ENCODE peak calls at places on chromosomes 6 and 20, in nine cellular contexts. S is stimulated activated CD8-positive, alpha-beta memory T cell treated with anti-CD3 and anti-CD28 coated beads, Interleukin-7, amount 100 ng/mL, for 1 hour; J is mucosa of gallbladder; X is amygdala; F is activated CD4-positive, CD25-positive, alpha-beta regulatory T cell; D is Peyer's patch; T is tibial nerve; I is fibroblast of pulmonary artery; C is left lobe of liver. B is an unnamed sample.

GRCh38 chr6:109167557-109167956 is 72.2 kb downstream of the CEP57L1 start:
- DNase-seq in S (no peak), J (no peak), X (no peak), F (no peak), D (no peak), T (no peak), I (no peak), C (no peak), B (no peak)

GRCh38 chr6:159267165-159267564 is 98.0 kb downstream of the FNDC1 start:
- DNase-seq in S (no peak), J (no peak), X (no peak), F (no peak), D (no peak), T (peak; percentile 14), I (peak; percentile 28), C (no peak), B (no peak)

GRCh38 chr6:9252784-9253183 is 817.4 kb upstream of the SLC35B3 start:
- DNase-seq in S (no peak), J (no peak), X (no peak), F (no peak), D (no peak), T (no peak), I (no peak), C (no peak), B (no peak)

GRCh38 chr6:42224222-42225042 is 6.8 kb upstream of the MRPS10 start:
- DNase-seq in S (no peak), J (no peak), X (no peak), F (no peak), D (no peak), T (no peak), I (peak; percentile 65), C (no peak), B (no peak)

GRCh38 chr6:113879186-113880096 is 22.3 kb downstream of the MARCKS start:
- DNase-seq in S (no peak), J (peak; percentile 57), X (no peak), F (no peak), D (no peak), T (peak; percentile 53), I (peak; percentile 85), C (peak; percentile 52), B (peak; percentile 77)

GRCh38 chr6:44697333-44697732 is 309.8 kb downstream of the CDC5L start:
- DNase-seq in S (no peak), J (no peak), X (no peak), F (no peak), D (no peak), T (no peak), I (peak; percentile 20), C (no peak), B (no peak)

GRCh38 chr20:10076126-10077080 is 41.6 kb downstream of the ANKEF1 start:
- DNase-seq in S (no peak), J (peak; percentile 53), X (no peak), F (no peak), D (no peak), T (no peak), I (peak; percentile 73), C (no peak), B (no peak)

GRCh38 chr6:95240514-95240913 is 336.8 kb upstream of the MANEA start:
- DNase-seq in S (no peak), J (no peak), X (no peak), F (no peak), D (no peak), T (no peak), I (no peak), C (no peak), B (no peak)

GRCh38 chr6:160258346-160259142 is at the start of gene SLC22A2:
- DNase-seq in S (no peak), J (no peak), X (no peak), F (no peak), D (no peak), T (no peak), I (no peak), C (no peak), B (no peak)

GRCh38 chr20:10622657-10623418 is 51.0 kb downstream of the JAG1 start:
- DNase-seq in S (no peak), J (peak; percentile 45), X (no peak), F (no peak), D (no peak), T (peak; percentile 63), I (peak; percentile 77), C (no peak), B (peak; percentile 88)

GRCh38 chr6:143115698-143116097 is 55.0 kb downstream of the AIG1 start:
- DNase-seq in S (no peak), J (no peak), X (no peak), F (no peak), D (no peak), T (no peak), I (no peak), C (no peak), B (no peak)

GRCh38 chr6:89145962-89146747 is at the start of gene PM20D2:
- DNase-seq in S (peak; percentile 32), J (peak; percentile 37), X (peak; percentile 40), F (peak; percentile 32), D (peak; percentile 79), T (peak; percentile 15), I (peak; percentile 23), C (peak; percentile 78), B (peak; percentile 83)

GRCh38 chr6:53032853-53033252 is 32.4 kb upstream of the FBXO9 start:
- DNase-seq in S (no peak), J (no peak), X (peak; percentile 25), F (no peak), D (no peak), T (no peak), I (peak; percentile 21), C (no peak), B (no peak)

GRCh38 chr6:97812940-97813339 is 529.9 kb upstream of the MMS22L start:
- DNase-seq in S (no peak), J (no peak), X (no peak), F (no peak), D (no peak), T (no peak), I (no peak), C (no peak), B (no peak)

GRCh38 chr6:22883061-22883717 is 313.8 kb downstream of the HDGFL1 start:
- DNase-seq in S (no peak), J (no peak), X (no peak), F (no peak), D (no peak), T (no peak), I (no peak), C (no peak), B (no peak)

GRCh38 chr6:1929931-1930330 is 315.5 kb downstream of the GMDS start:
- DNase-seq in S (no peak), J (no peak), X (no peak), F (no peak), D (no peak), T (no peak), I (no peak), C (no peak), B (no peak)

GRCh38 chr20:63668351-63668750 is 10.2 kb downstream of the RTEL1 start:
- DNase-seq in S (no peak), J (no peak), X (no peak), F (no peak), D (no peak), T (no peak), I (no peak), C (no peak), B (no peak)

GRCh38 chr6:44542401-44543116 is 155.1 kb downstream of the CDC5L start:
- DNase-seq in S (no peak), J (no peak), X (peak; percentile 7), F (no peak), D (peak; percentile 22), T (no peak), I (no peak), C (peak; percentile 21), B (no peak)

GRCh38 chr6:157405986-157406385 is 25.0 kb downstream of the ZDHHC14 start:
- DNase-seq in S (no peak), J (no peak), X (no peak), F (no peak), D (no peak), T (no peak), I (peak; percentile 82), C (no peak), B (no peak)

GRCh38 chr6:64872633-64873032 is 834.4 kb downstream of the EYS start:
- DNase-seq in S (no peak), J (no peak), X (no peak), F (no peak), D (no peak), T (no peak), I (no peak), C (no peak), B (no peak)

GRCh38 chr6:41272591-41273175 is 13.8 kb downstream of the TREM1 start:
- DNase-seq in S (no peak), J (no peak), X (no peak), F (peak; percentile 2), D (no peak), T (no peak), I (no peak), C (no peak), B (no peak)

GRCh38 chr6:50899306-50899840 is 80.7 kb downstream of the TFAP2B start:
- DNase-seq in S (no peak), J (no peak), X (no peak), F (no peak), D (no peak), T (no peak), I (no peak), C (no peak), B (no peak)

GRCh38 chr6:141610741-141611140 is 522.0 kb upstream of the GJE1 start:
- DNase-seq in S (no peak), J (no peak), X (no peak), F (no peak), D (no peak), T (no peak), I (peak; percentile 39), C (no peak), B (no peak)

GRCh38 chr6:64170326-64170725 is 534.7 kb downstream of the PHF3 start:
- DNase-seq in S (no peak), J (no peak), X (no peak), F (no peak), D (no peak), T (no peak), I (peak; percentile 13), C (no peak), B (no peak)

GRCh38 chr6:154731296-154732218 is 1.7 kb upstream of the SCAF8 start:
- DNase-seq in S (no peak), J (no peak), X (no peak), F (no peak), D (no peak), T (no peak), I (no peak), C (no peak), B (no peak)

GRCh38 chr20:44901972-44902371 is 7.9 kb upstream of the PABPC1L start:
- DNase-seq in S (no peak), J (no peak), X (no peak), F (no peak), D (no peak), T (no peak), I (peak; percentile 23), C (no peak), B (no peak)

GRCh38 chr20:21280496-21281016 is 22.6 kb upstream of the XRN2 start:
- DNase-seq in S (no peak), J (no peak), X (no peak), F (no peak), D (no peak), T (no peak), I (no peak), C (no peak), B (no peak)

GRCh38 chr20:57440678-57441509 is 49.7 kb downstream of the RBM38 start:
- DNase-seq in S (no peak), J (peak; percentile 59), X (peak; percentile 85), F (no peak), D (no peak), T (peak; percentile 22), I (peak; percentile 54), C (peak; percentile 97), B (peak; percentile 97)

GRCh38 chr6:33850869-33851541 is 47.2 kb upstream of the MLN start:
- DNase-seq in S (no peak), J (no peak), X (no peak), F (no peak), D (no peak), T (no peak), I (no peak), C (no peak), B (no peak)

GRCh38 chr6:64224819-64225218 is 589.2 kb downstream of the PHF3 start:
- DNase-seq in S (no peak), J (no peak), X (no peak), F (no peak), D (no peak), T (peak; percentile 15), I (peak; percentile 91), C (no peak), B (no peak)

GRCh38 chr20:63114006-63114692 is 101.8 kb downstream of the YTHDF1 start:
- DNase-seq in S (no peak), J (no peak), X (no peak), F (no peak), D (no peak), T (no peak), I (no peak), C (no peak), B (no peak)

B was measured in sigmoid colon.